ENCODE peak calls at places on chromosomes 6 and 20, in seven cellular contexts. L is uterus, Z is fibroblast of lung, Y is cardiac muscle cell, I is AG09309, T is astrocyte of the cerebellum, W is fibroblast of the aortic adventitia. K is an unnamed sample.

GRCh38 chr20:44413575-44414345 is 58.3 kb downstream of the HNF4A start:
- DNase-seq in L (no peak), Z (no peak), Y (no peak), I (no peak), T (no peak), W (no peak), K (no peak)

GRCh38 chr20:63177134-63177784 is 38.7 kb downstream of the YTHDF1 start:
- DNase-seq in L (no peak), Z (no peak), Y (no peak), I (no peak), T (no peak), W (no peak), K (no peak)

GRCh38 chr20:21396045-21396893 is 1.1 kb downstream of the NKX2-4 start:
- DNase-seq in L (no peak), Z (no peak), Y (no peak), I (no peak), T (no peak), W (no peak), K (no peak)

GRCh38 chr20:9949563-9949962 is 85.2 kb upstream of the ANKEF1 start:
- DNase-seq in L (no peak), Z (no peak), Y (no peak), I (no peak), T (no peak), W (peak), K (no peak)

GRCh38 chr6:36608788-36609563 is 14.8 kb downstream of the SRSF3 start:
- DNase-seq in L (no peak), Z (no peak), Y (peak), I (no peak), T (no peak), W (no peak), K (no peak)

GRCh38 chr6:141167945-141168344 is 964.8 kb upstream of the GJE1 start:
- DNase-seq in L (no peak), Z (no peak), Y (no peak), I (no peak), T (no peak), W (no peak), K (no peak)

GRCh38 chr20:17888044-17888443 is 80.5 kb downstream of the SNX5 start:
- DNase-seq in L (no peak), Z (no peak), Y (no peak), I (no peak), T (no peak), W (no peak), K (no peak)

GRCh38 chr20:63658749-63659187 is 656 bp downstream of the RTEL1 start:
- DNase-seq in L (no peak), Z (peak), Y (no peak), I (no peak), T (no peak), W (peak), K (no peak)

GRCh38 chr6:27882624-27883023 is 29.6 kb downstream of the OR2B2 start:
- DNase-seq in L (no peak), Z (no peak), Y (no peak), I (no peak), T (no peak), W (no peak), K (no peak)

GRCh38 chr20:35490736-35491181 is 35.4 kb downstream of the CEP250 start:
- DNase-seq in L (no peak), Z (no peak), Y (no peak), I (no peak), T (no peak), W (no peak), K (no peak)

GRCh38 chr20:32980131-32980941 is 23.9 kb downstream of the SUN5 start:
- DNase-seq in L (no peak), Z (no peak), Y (no peak), I (no peak), T (no peak), W (no peak), K (no peak)

GRCh38 chr20:10557685-10558084 is 116.1 kb downstream of the JAG1 start:
- DNase-seq in L (no peak), Z (no peak), Y (no peak), I (no peak), T (no peak), W (no peak), K (no peak)

GRCh38 chr20:54914995-54915394 is 439.6 kb downstream of the DOK5 start:
- DNase-seq in L (no peak), Z (no peak), Y (no peak), I (no peak), T (no peak), W (no peak), K (no peak)

GRCh38 chr20:64105846-64106434 is 1.4 kb downstream of the NPBWR2 start:
- DNase-seq in L (no peak), Z (no peak), Y (no peak), I (no peak), T (no peak), W (no peak), K (peak)

GRCh38 chr20:3203315-3204123 is 963 bp downstream of the DDRGK1 start:
- DNase-seq in L (no peak), Z (no peak), Y (peak), I (no peak), T (no peak), W (peak), K (no peak)

GRCh38 chr6:34206726-34207125 is 29.9 kb upstream of the HMGA1 start:
- DNase-seq in L (no peak), Z (no peak), Y (no peak), I (no peak), T (no peak), W (no peak), K (no peak)

GRCh38 chr6:10404799-10405524 is 9.9 kb downstream of the TFAP2A start:
- DNase-seq in L (no peak), Z (no peak), Y (no peak), I (no peak), T (no peak), W (no peak), K (no peak)

GRCh38 chr20:46099491-46100287 is 9.9 kb upstream of the NCOA5 start:
- DNase-seq in L (no peak), Z (no peak), Y (no peak), I (no peak), T (no peak), W (no peak), K (no peak)

GRCh38 chr6:90131614-90132423 is 164.8 kb downstream of the BACH2 start:
- DNase-seq in L (peak), Z (peak), Y (peak), I (peak), T (peak), W (peak), K (no peak)

GRCh38 chr6:161422710-161423109 is 148.8 kb upstream of the AGPAT4 start:
- DNase-seq in L (no peak), Z (no peak), Y (no peak), I (no peak), T (no peak), W (no peak), K (no peak)

GRCh38 chr20:56511926-56512325 is 12.6 kb upstream of the FAM209A start:
- DNase-seq in L (no peak), Z (no peak), Y (no peak), I (no peak), T (no peak), W (no peak), K (no peak)

GRCh38 chr6:112592159-112592558 is 245.0 kb downstream of the RFPL4B start:
- DNase-seq in L (no peak), Z (no peak), Y (no peak), I (peak), T (no peak), W (peak), K (no peak)

GRCh38 chr6:73739097-73739496 is 43.1 kb downstream of the CD109 start:
- DNase-seq in L (no peak), Z (peak), Y (peak), I (peak), T (peak), W (peak), K (no peak)

GRCh38 chr6:30775104-30775503 is 30.8 kb upstream of the IER3 start:
- DNase-seq in L (no peak), Z (no peak), Y (no peak), I (no peak), T (no peak), W (no peak), K (no peak)

GRCh38 chr6:30779850-30780641 is 35.7 kb upstream of the IER3 start:
- DNase-seq in L (no peak), Z (no peak), Y (no peak), I (no peak), T (no peak), W (no peak), K (no peak)

GRCh38 chr6:30780642-30780920 is 36.2 kb upstream of the IER3 start:
- DNase-seq in L (no peak), Z (no peak), Y (no peak), I (no peak), T (no peak), W (no peak), K (no peak)

GRCh38 chr6:30776361-30777223 is 32.2 kb upstream of the IER3 start:
- DNase-seq in L (no peak), Z (no peak), Y (no peak), I (no peak), T (no peak), W (no peak), K (no peak)

GRCh38 chr6:30778001-30778400 is 33.7 kb upstream of the IER3 start:
- DNase-seq in L (no peak), Z (no peak), Y (no peak), I (no peak), T (no peak), W (no peak), K (no peak)
- TF ChIP-seq CTCF in L (no peak), Z (no peak), Y (no peak), I (no peak), T (no peak), W (no peak), K (no peak)

DNA sequence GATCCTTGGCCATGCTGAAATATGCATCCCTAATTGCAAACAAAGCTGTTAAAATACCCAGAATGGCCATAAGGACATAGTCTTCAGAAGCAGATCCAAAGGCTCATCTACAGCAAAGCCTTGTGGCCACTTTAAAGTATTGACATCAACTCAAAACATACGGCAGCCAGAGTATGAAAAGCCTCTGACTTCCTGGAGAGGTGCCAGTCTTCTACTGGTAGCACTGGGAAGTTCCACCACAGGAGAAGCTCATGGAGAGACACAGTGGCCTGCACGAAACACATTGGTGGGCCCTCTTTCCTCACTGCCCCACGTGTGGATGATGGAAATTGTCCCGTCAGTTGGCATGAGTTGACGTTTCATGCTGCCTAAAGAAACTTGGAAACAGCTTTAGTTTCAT is 202.6 kb upstream of the HEY2 start:
- DNase-seq in L (no peak), Z (peak), Y (no peak), I (no peak), T (peak), W (peak), K (no peak)
- TF ChIP-seq CTCF in L (no peak), Z (peak), Y (no peak), I (no peak), T (no peak), W (no peak), K (no peak)

GRCh38 chr20:38342716-38343106 is 3.6 kb upstream of the LBP start:
- DNase-seq in L (no peak), Z (no peak), Y (no peak), I (no peak), T (no peak), W (no peak), K (no peak)

GRCh38 chr20:38345643-38346042 is 639 bp upstream of the LBP start:
- DNase-seq in L (no peak), Z (no peak), Y (no peak), I (no peak), T (no peak), W (no peak), K (no peak)

GRCh38 chr20:38343798-38344701 is 2.2 kb upstream of the LBP start:
- DNase-seq in L (no peak), Z (no peak), Y (no peak), I (no peak), T (no peak), W (no peak), K (no peak)

GRCh38 chr20:38342196-38342595 is 4.1 kb upstream of the LBP start:
- DNase-seq in L (no peak), Z (no peak), Y (no peak), I (no peak), T (no peak), W (no peak), K (no peak)

GRCh38 chr20:38343107-38343797 is 3.0 kb upstream of the LBP start:
- DNase-seq in L (peak), Z (peak), Y (no peak), I (no peak), T (no peak), W (no peak), K (peak)
- TF ChIP-seq CTCF in L (no peak), Z (no peak), Y (no peak), I (no peak), T (no peak), W (no peak), K (no peak)

GRCh38 chr6:143536866-143537691 is 25.6 kb upstream of the FUCA2 start:
- DNase-seq in L (peak), Z (peak), Y (peak), I (no peak), T (peak), W (peak), K (no peak)

GRCh38 chr6:143538374-143538773 is 26.9 kb upstream of the FUCA2 start:
- DNase-seq in L (no peak), Z (no peak), Y (no peak), I (no peak), T (no peak), W (no peak), K (no peak)

GRCh38 chr6:143540192-143540591 is 28.7 kb upstream of the FUCA2 start:
- DNase-seq in L (no peak), Z (no peak), Y (no peak), I (no peak), T (no peak), W (no peak), K (no peak)

GRCh38 chr6:143539106-143539505 is 27.6 kb upstream of the FUCA2 start:
- DNase-seq in L (no peak), Z (no peak), Y (no peak), I (no peak), T (no peak), W (no peak), K (no peak)

DNA sequence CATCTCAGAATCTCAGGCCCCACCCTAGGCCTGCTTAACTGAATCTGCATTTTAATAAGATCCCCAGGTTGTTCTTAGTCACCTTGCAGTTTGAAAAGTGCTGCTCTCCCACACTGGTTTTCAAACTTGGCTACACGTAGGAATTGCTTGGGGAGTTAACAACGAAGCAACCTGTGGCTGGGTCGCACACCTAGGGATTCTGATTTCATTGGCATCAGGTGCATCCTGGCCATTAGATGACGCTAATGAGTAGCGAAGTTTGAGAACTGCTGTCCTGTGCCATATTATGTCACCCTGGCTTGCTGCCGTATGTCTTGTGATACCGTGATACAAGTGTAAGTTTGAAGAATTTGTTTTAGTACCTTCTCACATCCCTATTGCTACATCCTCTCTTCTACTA is 28.2 kb upstream of the FUCA2 start:
- DNase-seq in L (no peak), Z (no peak), Y (no peak), I (no peak), T (no peak), W (no peak), K (no peak)
- TF ChIP-seq CTCF in L (no peak), Z (no peak), Y (no peak), I (no peak), T (no peak), W (no peak), K (no peak)

GRCh38 chr6:52410979-52411378 is 9.2 kb upstream of the EFHC1 start:
- DNase-seq in L (no peak), Z (peak), Y (no peak), I (no peak), T (no peak), W (no peak), K (no peak)

GRCh38 chr6:52405243-52405642 is 14.9 kb upstream of the EFHC1 start:
- DNase-seq in L (no peak), Z (no peak), Y (no peak), I (no peak), T (no peak), W (no peak), K (no peak)

GRCh38 chr6:52403627-52404026 is 16.5 kb upstream of the EFHC1 start:
- DNase-seq in L (no peak), Z (no peak), Y (no peak), I (no peak), T (no peak), W (no peak), K (no peak)

GRCh38 chr6:52409499-52409898 is 10.6 kb upstream of the EFHC1 start:
- DNase-seq in L (no peak), Z (peak), Y (no peak), I (no peak), T (no peak), W (peak), K (no peak)

GRCh38 chr6:52407467-52407866 is 12.7 kb upstream of the EFHC1 start:
- DNase-seq in L (no peak), Z (peak), Y (peak), I (no peak), T (no peak), W (peak), K (no peak)
- TF ChIP-seq CTCF in L (no peak), Z (peak), Y (peak), I (peak), T (peak), W (peak), K (no peak)

DNA sequence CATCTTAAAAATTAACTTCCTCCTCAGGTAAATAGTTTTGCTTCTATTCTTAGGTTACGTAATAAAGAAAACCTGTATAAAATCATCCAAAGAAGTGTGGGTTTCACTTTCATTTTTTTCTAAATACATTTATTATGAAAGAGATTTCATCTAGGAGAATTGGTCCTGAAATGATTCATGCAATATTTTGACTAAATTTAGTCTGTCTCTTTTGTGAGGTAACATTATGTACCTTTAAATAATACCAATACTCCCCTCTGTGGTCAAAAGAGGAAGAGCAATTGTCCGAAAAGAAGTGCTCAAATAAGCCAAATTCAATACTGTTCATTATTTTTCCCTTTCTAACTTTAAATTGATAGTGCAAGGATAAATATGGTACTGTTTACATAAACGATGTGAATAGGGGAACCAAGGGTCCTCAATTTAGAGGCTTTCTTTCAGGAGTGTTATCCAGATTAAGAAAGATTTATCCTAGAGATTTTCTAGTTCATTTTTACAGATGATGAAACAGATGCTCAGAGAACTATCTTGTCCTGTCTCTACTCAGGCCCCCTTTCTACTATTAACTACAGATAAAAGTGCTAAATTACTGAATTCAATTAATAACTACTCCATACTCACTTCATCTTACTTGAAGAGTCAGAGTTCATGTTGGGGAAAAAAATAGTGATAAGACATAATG is 26.2 kb downstream of the CYP39A1 start:
- DNase-seq in L (no peak), Z (peak), Y (peak), I (no peak), T (peak), W (peak), K (no peak)
- TF ChIP-seq CTCF in L (peak), Z (peak), Y (peak), I (peak), T (peak), W (peak), K (no peak)

DNA sequence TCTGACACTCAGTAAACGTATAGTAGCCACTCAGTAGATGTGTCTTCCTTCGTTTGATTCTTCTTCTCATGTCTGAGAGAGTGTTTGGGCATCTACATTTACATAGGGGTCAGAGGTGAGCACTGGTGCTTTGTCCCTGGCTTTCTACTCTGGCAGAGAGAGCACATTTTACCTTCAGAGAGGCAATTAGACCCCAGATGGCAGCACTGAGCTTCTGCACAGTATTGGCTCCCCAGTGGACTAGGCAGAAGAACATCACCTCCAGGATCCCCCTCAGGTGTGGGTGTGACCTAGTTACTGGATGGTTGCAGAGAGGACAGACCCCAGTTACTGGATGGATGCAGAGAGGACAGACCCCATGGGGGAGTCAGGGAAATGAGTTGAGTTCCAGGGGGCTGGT is 327.2 kb downstream of the DHX35 start:
- DNase-seq in L (no peak), Z (no peak), Y (peak), I (no peak), T (no peak), W (no peak), K (no peak)
- TF ChIP-seq CTCF in L (no peak), Z (no peak), Y (no peak), I (no peak), T (no peak), W (no peak), K (no peak)

DNA sequence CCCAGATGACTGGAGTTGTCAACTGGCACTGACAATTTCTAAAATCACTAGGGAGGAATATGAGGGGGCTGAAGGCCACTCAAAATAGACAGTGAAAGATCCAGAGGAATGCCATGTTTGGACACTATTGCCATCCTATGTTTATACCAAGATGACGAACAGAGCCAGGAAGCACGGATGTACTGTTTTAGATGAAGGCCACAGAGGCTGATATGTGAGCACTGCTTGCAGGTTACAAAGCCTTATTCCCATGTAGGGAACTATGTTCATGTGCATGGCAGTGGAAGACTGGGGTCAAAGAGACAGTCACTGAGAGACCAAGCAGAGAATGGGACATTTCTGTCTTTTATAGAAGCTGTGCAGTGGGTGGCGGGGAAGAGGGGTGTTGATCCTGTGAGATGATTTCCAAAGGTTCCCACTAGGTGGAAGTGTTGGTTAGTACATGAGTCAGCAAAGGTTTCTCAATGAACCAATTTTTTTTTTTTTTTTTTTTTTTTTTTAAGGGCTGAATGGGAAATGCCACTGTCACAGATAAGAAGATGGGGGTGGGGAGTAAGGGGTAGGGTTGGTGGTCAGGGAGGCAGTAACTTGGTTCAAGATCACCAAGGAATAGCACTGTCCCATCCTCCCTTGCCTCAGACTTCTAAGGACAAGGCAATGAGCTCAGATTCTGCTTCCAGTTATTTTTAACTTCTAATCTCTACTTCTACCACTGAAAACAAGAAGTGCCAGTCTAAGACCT is 46.7 kb upstream of the MOCS1 start:
- DNase-seq in L (peak), Z (peak), Y (peak), I (peak), T (peak), W (peak), K (no peak)
- TF ChIP-seq CTCF in L (peak), Z (peak), Y (peak), I (peak), T (peak), W (peak), K (no peak)

K was measured in omental fat pad.